ENCODE peak calls at places on chromosomes 13 and 19, in eight cellular contexts. A is lung, Y is stomach, V is H9, D is WERI-Rb-1, K is uterus, H is AG09309, B is AG04449. J is an unnamed sample.
A peak's percentile ranks its signal among the peaks of the same experiment; 100 is the strongest.

GRCh38 chr13:30685987-30686386 is 49.4 kb upstream of the ALOX5AP start:
- DNase-seq in D (no peak), K (no peak), A (no peak), B (no peak), V (no peak), Y (no peak), H (no peak), J (no peak)

GRCh38 chr13:105778196-105778595 is 757.3 kb downstream of the EFNB2 start:
- DNase-seq in Y (no peak), H (no peak), B (peak; percentile 24), D (no peak), A (no peak), K (no peak), V (no peak), J (no peak)

GRCh38 chr19:2507109-2507508 is 31.2 kb downstream of the GADD45B start:
- DNase-seq in A (peak; percentile 36), K (no peak), Y (peak; percentile 65), H (no peak), B (no peak), D (no peak), V (no peak), J (no peak)

GRCh38 chr13:106143930-106144709 is 391.3 kb downstream of the EFNB2 start:
- DNase-seq in K (no peak), B (no peak), Y (peak; percentile 36), H (no peak), D (no peak), V (no peak), A (no peak), J (no peak)

GRCh38 chr13:32456591-32456990 is 28.7 kb upstream of the N4BP2L1 start:
- DNase-seq in D (no peak), V (no peak), H (no peak), Y (no peak), B (no peak), A (no peak), K (no peak), J (no peak)

GRCh38 chr19:17490411-17490810 is 20.1 kb downstream of the SLC27A1 start:
- DNase-seq in B (no peak), Y (no peak), A (no peak), V (no peak), D (no peak), H (no peak), K (no peak), J (no peak)

GRCh38 chr13:77827350-77827749 is 91.3 kb downstream of the EDNRB start:
- DNase-seq in Y (no peak), A (no peak), B (no peak), V (no peak), K (no peak), H (no peak), D (no peak), J (no peak)

GRCh38 chr19:47231215-47232054 is 436 bp upstream of the BBC3 start:
- DNase-seq in K (peak; percentile 91), A (peak; percentile 86), Y (peak; percentile 93), B (no peak), D (peak; percentile 92), H (no peak), V (peak; percentile 93), J (peak; percentile 90)

GRCh38 chr19:35908977-35909683 is 1.0 kb upstream of the TYROBP start:
- DNase-seq in V (no peak), Y (peak; percentile 55), H (no peak), D (peak; percentile 29), A (peak; percentile 77), K (no peak), B (no peak), J (peak; percentile 71)

GRCh38 chr19:7921955-7922840 is 2.1 kb downstream of the SNAPC2 start:
- DNase-seq in V (no peak), K (no peak), H (no peak), B (no peak), D (no peak), A (no peak), Y (no peak), J (no peak)

GRCh38 chr13:91072511-91072910 is 275.0 kb upstream of the MIR17HG start:
- DNase-seq in V (no peak), B (no peak), D (no peak), K (no peak), A (no peak), Y (no peak), H (no peak), J (no peak)

GRCh38 chr13:91079190-91079589 is 268.3 kb upstream of the MIR17HG start:
- DNase-seq in K (no peak), V (no peak), B (no peak), D (no peak), H (no peak), A (no peak), Y (no peak), J (no peak)

GRCh38 chr13:91078093-91078679 is 269.3 kb upstream of the MIR17HG start:
- DNase-seq in A (no peak), K (no peak), Y (no peak), D (no peak), B (no peak), V (no peak), H (no peak), J (peak; percentile 24)
- TF ChIP-seq CTCF in A (no peak), K (no peak), Y (no peak), D (no peak), B (no peak), V (peak; percentile 62), H (no peak), J (no peak)

GRCh38 chr19:10797078-10797477 is 38.9 kb downstream of the TMED1 start:
- DNase-seq in V (no peak), H (no peak), D (no peak), K (no peak), Y (no peak), B (no peak), A (no peak), J (no peak)
- TF ChIP-seq CTCF in V (no peak), H (no peak), D (no peak), K (no peak), Y (no peak), B (no peak), A (no peak), J (no peak)

DNA sequence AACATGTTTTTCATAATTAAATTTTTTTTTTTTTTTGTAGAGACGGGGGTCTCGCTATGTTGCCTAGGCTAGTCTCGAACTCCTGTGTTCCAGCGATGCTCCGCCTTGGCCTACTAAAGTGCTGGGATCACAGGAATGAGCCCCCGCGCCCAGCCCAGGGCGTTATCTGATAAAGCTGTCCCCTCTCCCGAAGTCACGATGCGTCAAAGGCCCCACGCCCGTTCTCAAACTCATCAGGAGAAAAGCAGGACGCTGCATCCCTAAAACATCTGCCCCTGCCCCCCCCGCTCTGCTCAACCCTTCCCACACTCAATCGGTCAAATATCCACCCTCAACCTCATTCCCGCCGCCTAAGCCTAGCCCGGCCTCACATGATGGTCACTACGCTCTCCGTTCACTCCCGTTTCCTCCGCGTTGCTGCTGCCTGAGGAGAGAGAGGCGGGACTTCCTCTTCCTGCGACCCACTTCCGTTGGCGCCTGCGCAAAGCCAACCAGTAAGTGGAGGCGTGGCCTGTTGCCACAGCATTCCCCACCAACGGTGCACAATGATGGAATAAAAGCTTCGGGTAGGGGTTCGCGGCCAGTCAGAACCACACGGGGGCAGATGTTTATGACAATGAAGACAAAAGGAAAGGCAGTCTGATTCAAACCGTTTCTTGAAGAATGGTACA is at the start of gene SNRPD2:
- DNase-seq in B (peak; percentile 65), V (peak; percentile 95), H (peak; percentile 78), A (peak; percentile 93), D (peak; percentile 95), Y (peak; percentile 94), K (peak; percentile 93), J (peak; percentile 92)
- TF ChIP-seq CTCF in B (no peak), V (no peak), H (no peak), A (no peak), D (no peak), Y (no peak), K (no peak), J (no peak)

GRCh38 chr13:23696610-23697009 is 126.4 kb downstream of the TNFRSF19 start:
- DNase-seq in H (no peak), A (no peak), K (no peak), V (no peak), B (no peak), Y (no peak), D (no peak), J (no peak)
- TF ChIP-seq CTCF in H (no peak), A (no peak), K (no peak), V (no peak), B (no peak), Y (no peak), D (no peak), J (no peak)

DNA sequence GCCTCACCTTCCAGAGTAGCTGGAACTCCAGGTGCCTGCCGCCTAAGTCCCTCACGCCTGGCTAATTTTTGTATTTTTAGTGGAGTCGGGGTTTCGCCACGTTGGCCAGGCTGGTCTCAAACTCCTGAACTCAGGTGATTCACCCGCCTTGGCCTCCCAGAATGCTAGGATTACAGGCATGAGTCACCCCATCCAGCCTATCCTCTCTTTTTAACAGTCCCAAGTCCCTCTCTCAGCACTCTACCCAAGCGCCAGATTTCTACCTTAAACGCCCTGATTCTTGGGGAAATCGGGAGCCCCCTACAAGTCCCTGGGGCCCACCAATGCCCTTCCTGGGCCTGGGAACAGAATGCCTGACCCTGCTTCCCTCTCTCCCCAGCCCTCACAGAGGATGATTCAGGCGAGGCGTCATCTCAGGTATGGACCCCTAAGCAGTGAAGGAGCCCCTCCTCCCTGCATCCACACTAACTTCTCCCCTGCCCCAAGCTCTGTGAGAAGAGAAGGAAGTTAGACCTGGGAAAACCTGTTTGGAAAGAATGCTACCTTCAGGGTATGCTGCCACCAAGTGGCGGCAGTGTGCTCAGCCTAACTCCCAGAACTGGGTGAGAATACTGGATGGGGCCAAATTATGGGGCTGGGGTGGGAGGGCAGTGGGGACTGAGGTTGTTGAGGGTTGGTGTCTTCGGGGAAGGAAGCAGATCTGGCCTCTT is 20.8 kb upstream of the EBI3 start:
- DNase-seq in V (peak; percentile 61), K (no peak), A (no peak), H (no peak), Y (no peak), B (no peak), D (peak; percentile 57), J (peak; percentile 66)
- TF ChIP-seq CTCF in V (peak; percentile 62), K (no peak), A (no peak), H (peak; percentile 76), Y (no peak), B (peak; percentile 64), D (peak; percentile 79), J (peak; percentile 51)

GRCh38 chr19:22601906-22602630 is 32.1 kb upstream of the ZNF492 start:
- DNase-seq in V (no peak), A (peak; percentile 19), B (no peak), K (no peak), H (no peak), Y (no peak), D (no peak), J (no peak)
- TF ChIP-seq CTCF in V (no peak), A (no peak), B (no peak), K (no peak), H (no peak), Y (no peak), D (no peak), J (no peak)

J was measured in GM13976.